ENCODE peak calls at places on chromosomes 4 and X, in seven cellular contexts. A, X, P, N, I, C and O are unnamed samples. For H3K4me1, the result is how much of the 10 kb centered on the place peaks cover.

GRCh38 chrX:23003121-23003520 is 3.4 kb downstream of the DDX53 start:
- DNase-seq in A (no peak), X (no peak), P (no peak), N (no peak), I (no peak), C (peak), O (no peak)

GRCh38 chr4:46386570-46386969 is 3.4 kb downstream of the GABRA2 start:
- DNase-seq in A (no peak), X (no peak), P (no peak), N (no peak), I (no peak), C (peak), O (no peak)

GRCh38 chr4:7698586-7698985 is 241.1 kb downstream of the AFAP1 start:
- DNase-seq in A (no peak), X (no peak), P (no peak), N (peak), I (no peak), C (no peak), O (no peak)

GRCh38 chr4:8564595-8564994 is 15.6 kb upstream of the GPR78 start:
- DNase-seq in A (no peak), X (no peak), P (no peak), N (no peak), I (no peak), C (no peak), O (no peak)

GRCh38 chr4:98627883-98628282 is 30.5 kb downstream of the TSPAN5 start:
- DNase-seq in A (no peak), X (no peak), P (no peak), N (no peak), I (peak), C (peak), O (no peak)

GRCh38 chr4:125169192-125169591 is 145.6 kb upstream of the FAT4 start:
- DNase-seq in A (no peak), X (no peak), P (no peak), N (no peak), I (no peak), C (no peak), O (no peak)

GRCh38 chrX:43971966-43972961 is 926 bp downstream of the NDP start:
- DNase-seq in A (no peak), X (no peak), P (no peak), N (no peak), I (no peak), C (peak), O (no peak)

GRCh38 chr4:71595576-71596108 is 188.2 kb downstream of the GC start:
- DNase-seq in A (no peak), X (no peak), P (no peak), N (no peak), I (no peak), C (no peak), O (no peak)

GRCh38 chr4:24394041-24394440 is 190.3 kb downstream of the DHX15 start:
- DNase-seq in A (no peak), X (no peak), P (no peak), N (no peak), I (no peak), C (peak), O (no peak)

GRCh38 chr4:39039108-39039507 is 6.9 kb upstream of the TMEM156 start:
- DNase-seq in A (no peak), X (no peak), P (no peak), N (no peak), I (no peak), C (no peak), O (no peak)
- H3K4me1 ChIP-seq in A (under half), X (under half), P (under half), N (under half), I (half or more), C (half or more), O (under half)

DNA sequence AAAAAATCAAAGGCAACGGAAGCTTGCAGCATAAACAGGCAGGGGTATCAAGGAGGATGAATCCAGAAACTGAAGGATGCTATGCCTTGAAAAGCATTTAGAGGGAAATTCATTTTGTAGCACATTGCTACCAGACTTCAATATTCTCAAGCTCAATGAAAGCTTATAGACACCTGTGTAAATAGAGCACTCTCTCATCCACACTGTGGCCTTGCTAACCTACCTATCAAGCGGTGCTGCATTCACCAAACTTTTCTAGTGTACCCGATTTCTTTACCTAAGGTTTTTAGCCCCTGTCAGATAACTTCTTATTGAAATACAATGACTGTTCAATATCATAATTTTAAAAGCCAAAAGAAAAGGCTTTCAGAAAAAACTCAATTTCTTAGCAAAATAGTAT is 20.2 kb upstream of the HSD17B13 start:
- DNase-seq in A (peak), X (no peak), P (no peak), N (no peak), I (no peak), C (no peak), O (no peak)
- H3K27ac ChIP-seq in A (peak), X (no peak), P (no peak), N (no peak), I (no peak), C (no peak), O (no peak)

DNA sequence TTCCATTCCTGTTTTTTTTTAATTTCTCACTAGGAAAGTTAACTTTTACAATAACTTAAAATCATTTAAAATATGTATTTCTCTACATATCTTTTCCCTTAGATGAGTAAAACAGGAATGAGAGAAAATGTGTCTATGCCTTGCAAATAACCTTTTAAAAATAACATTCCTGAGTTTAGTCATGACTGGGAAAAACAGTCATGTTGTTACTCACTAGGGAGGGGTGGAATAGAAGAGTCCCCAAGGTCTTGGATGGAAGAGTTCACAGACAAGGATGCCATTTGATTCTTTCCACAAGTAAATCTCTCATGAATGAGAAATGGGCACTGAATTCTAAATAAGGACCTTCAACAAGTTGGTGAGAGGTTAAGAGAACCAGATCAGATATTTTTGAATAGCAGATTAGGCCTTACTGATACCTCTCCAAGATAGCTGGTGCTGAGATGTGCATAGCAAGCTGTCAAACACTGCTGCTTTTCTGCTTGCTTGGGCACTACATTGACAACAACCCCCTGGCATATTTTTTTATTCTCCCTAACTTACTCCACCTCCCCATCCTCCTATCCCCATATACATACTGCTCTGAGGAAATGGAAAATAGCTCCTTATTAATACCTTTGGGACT is 25.1 kb downstream of the UGDH start:
- DNase-seq in A (no peak), X (no peak), P (no peak), N (no peak), I (no peak), C (peak), O (no peak)
- H3K4me1 ChIP-seq in A (under half), X (under half), P (under half), N (under half), I (under half), C (under half), O (under half)

GRCh38 chrX:134624046-134624430 is 34.2 kb downstream of the PLAC1 start:
- DNase-seq in A (no peak), X (no peak), P (no peak), N (no peak), I (no peak), C (no peak), O (no peak)
- H3K27ac ChIP-seq in A (no peak), X (no peak), P (no peak), N (no peak), I (no peak), C (no peak), O (no peak)

DNA sequence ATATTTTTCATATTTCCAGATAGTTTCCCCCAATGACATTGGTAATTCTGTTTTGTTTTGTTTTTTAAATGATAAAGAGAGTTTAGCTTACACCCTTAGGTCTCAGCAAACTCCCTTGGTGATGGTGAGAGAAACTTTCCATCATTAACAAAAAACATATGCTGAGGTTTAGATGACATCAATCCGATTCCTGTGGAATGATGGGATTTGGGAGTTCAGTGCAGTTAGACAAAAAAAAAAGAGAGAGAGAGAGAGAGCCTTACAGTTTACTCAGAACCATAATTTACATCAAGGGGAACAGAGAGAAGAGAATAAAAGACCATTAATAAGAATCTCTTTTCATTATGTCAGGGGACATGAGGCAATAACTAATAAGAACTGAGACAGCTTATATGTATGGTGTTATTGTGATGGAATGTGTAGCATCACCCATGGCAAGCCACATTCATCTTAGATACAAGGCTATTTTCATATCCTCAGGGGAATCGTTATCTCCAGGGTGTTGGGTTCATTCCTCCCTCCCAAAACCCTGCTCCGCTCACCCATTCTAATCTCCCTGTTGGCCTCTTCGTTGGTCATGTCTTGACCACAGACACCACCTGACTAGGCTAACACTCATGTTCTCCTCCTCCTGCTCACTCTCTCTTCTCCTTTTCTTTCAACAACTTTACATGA is 175.7 kb upstream of the MXRA5 start:
- DNase-seq in A (no peak), X (no peak), P (no peak), N (no peak), I (no peak), C (no peak), O (no peak)
- H3K4me1 ChIP-seq in A (under half), X (under half), P (under half), N (under half), I (under half), C (under half), O (under half)

GRCh38 chr4:183038436-183038835 is 60.6 kb upstream of the WWC2 start:
- DNase-seq in A (no peak), X (no peak), P (no peak), N (no peak), I (no peak), C (no peak), O (no peak)
- H3K27ac ChIP-seq in A (no peak), X (no peak), P (no peak), N (no peak), I (no peak), C (no peak), O (no peak)

GRCh38 chr4:87032884-87033533 is 98.2 kb downstream of the AFF1 start:
- DNase-seq in A (no peak), X (no peak), P (no peak), N (no peak), I (no peak), C (peak), O (no peak)

GRCh38 chr4:87034527-87034926 is 99.7 kb downstream of the AFF1 start:
- DNase-seq in A (no peak), X (no peak), P (no peak), N (no peak), I (no peak), C (no peak), O (no peak)

GRCh38 chr4:87035881-87036509 is 101.2 kb downstream of the AFF1 start:
- DNase-seq in A (no peak), X (no peak), P (no peak), N (no peak), I (no peak), C (no peak), O (no peak)

GRCh38 chr4:87031946-87032345 is 97.1 kb downstream of the AFF1 start:
- DNase-seq in A (no peak), X (no peak), P (no peak), N (no peak), I (no peak), C (no peak), O (no peak)

GRCh38 chr4:87033902-87034301 is 99.1 kb downstream of the AFF1 start:
- DNase-seq in A (no peak), X (no peak), P (no peak), N (no peak), I (no peak), C (no peak), O (no peak)
- H3K4me1 ChIP-seq in A (half or more), X (half or more), P (under half), N (half or more), I (under half), C (under half), O (half or more)

DNA sequence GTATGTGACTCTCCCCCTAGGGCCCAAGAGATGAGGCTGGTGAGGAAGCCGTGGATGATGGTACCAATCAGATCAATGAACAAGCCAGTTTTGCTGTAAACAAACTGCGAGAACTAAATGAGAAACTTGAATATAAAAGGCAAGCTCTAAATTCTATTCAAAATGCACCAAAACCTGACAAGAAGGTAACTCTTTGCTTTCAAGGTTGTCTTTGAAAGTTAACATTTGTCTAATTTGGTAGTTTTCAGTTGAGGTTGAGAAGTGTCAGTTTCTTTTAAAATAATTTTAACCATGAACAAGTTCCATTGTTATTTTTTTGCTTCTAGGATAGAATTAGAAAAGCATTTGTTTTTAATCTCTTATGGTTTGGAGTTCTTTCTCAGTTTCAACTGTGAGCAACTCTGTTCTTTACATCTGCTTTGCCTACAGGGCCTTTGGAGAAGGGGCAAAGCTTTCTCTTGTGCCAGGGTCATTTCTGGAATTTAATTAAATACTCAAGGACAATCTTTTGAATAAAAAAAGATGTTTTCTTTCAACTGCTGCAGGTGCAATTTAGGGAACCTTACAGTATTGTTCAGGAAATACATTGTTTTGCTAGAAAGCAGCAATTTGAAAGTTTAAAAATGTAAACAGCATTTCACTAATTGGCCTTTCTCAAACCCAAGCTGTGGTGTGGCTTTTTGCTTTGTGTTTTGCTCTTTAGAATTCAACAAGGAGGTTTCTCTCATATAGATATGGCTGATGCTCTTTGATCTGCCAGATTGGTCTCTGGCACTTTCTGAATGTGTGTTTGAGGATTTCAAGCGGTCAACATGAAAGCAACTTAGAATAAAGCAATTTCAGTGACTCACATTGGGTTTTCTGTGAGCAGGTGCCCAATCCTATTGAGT is 62.9 kb downstream of the LRP2BP start:
- DNase-seq in A (no peak), X (no peak), P (no peak), N (no peak), I (no peak), C (no peak), O (no peak)
- H3K27ac ChIP-seq in A (no peak), X (no peak), P (no peak), N (no peak), I (no peak), C (no peak), O (no peak)